ENCODE peak calls at places on chromosomes 4 and X, in four cellular contexts. One of them, this sample, is unnamed.

GRCh38 chrX:115357316-115357715 is 67.8 kb downstream of the LUZP4 start:
- DNase-seq in heart left ventricle: no peak
- DNase-seq in astrocyte of the spinal cord: no peak
- DNase-seq in kidney epithelial cell: no peak
- DNase-seq in this sample: no peak

GRCh38 chr4:123479944-123480343 is 83.3 kb downstream of the SPRY1 start:
- DNase-seq in kidney epithelial cell: no peak
- DNase-seq in heart left ventricle: no peak
- DNase-seq in astrocyte of the spinal cord: no peak
- DNase-seq in this sample: no peak

GRCh38 chrX:8987672-8988250 is 46.2 kb downstream of the FAM9B start:
- DNase-seq in kidney epithelial cell: no peak
- DNase-seq in heart left ventricle: no peak
- DNase-seq in astrocyte of the spinal cord: no peak
- DNase-seq in this sample: no peak

GRCh38 chr4:40915318-40916217 is 165.8 kb downstream of the NSUN7 start:
- DNase-seq in astrocyte of the spinal cord: peak
- DNase-seq in kidney epithelial cell: peak
- DNase-seq in heart left ventricle: no peak
- DNase-seq in this sample: no peak

GRCh38 chr4:76195326-76195725 is 18.3 kb downstream of the SCARB2 start:
- DNase-seq in kidney epithelial cell: no peak
- DNase-seq in heart left ventricle: no peak
- DNase-seq in astrocyte of the spinal cord: peak
- DNase-seq in this sample: no peak

GRCh38 chrX:150841466-150842197 is 56.8 kb downstream of the CD99L2 start:
- DNase-seq in heart left ventricle: no peak
- DNase-seq in kidney epithelial cell: no peak
- DNase-seq in astrocyte of the spinal cord: peak
- DNase-seq in this sample: peak

GRCh38 chr4:139458543-139458942 is 4.6 kb downstream of the RAB33B start:
- DNase-seq in astrocyte of the spinal cord: no peak
- DNase-seq in heart left ventricle: no peak
- DNase-seq in kidney epithelial cell: no peak
- DNase-seq in this sample: no peak

GRCh38 chrX:73850124-73851013 is 287.4 kb downstream of the CHIC1 start:
- DNase-seq in astrocyte of the spinal cord: peak
- DNase-seq in kidney epithelial cell: no peak
- DNase-seq in heart left ventricle: no peak
- DNase-seq in this sample: no peak

GRCh38 chr4:134906404-134907023 is 704.9 kb upstream of the PABPC4L start:
- DNase-seq in astrocyte of the spinal cord: peak
- DNase-seq in heart left ventricle: no peak
- DNase-seq in kidney epithelial cell: no peak
- DNase-seq in this sample: no peak

GRCh38 chr4:113540859-113541258 is 220.7 kb downstream of the CAMK2D start:
- DNase-seq in heart left ventricle: peak
- DNase-seq in astrocyte of the spinal cord: peak
- DNase-seq in kidney epithelial cell: no peak
- DNase-seq in this sample: no peak

GRCh38 chrX:56564182-56564885 is 907 bp downstream of the UBQLN2 start:
- DNase-seq in heart left ventricle: peak
- DNase-seq in kidney epithelial cell: peak
- DNase-seq in astrocyte of the spinal cord: peak
- DNase-seq in this sample: no peak

GRCh38 chrX:2732649-2733048 is 19.2 kb upstream of the XG start:
- DNase-seq in heart left ventricle: no peak
- DNase-seq in kidney epithelial cell: no peak
- DNase-seq in astrocyte of the spinal cord: no peak
- DNase-seq in this sample: no peak

GRCh38 chrX:26442340-26442739 is 226.4 kb downstream of the MAGEB5 start:
- DNase-seq in kidney epithelial cell: no peak
- DNase-seq in heart left ventricle: no peak
- DNase-seq in astrocyte of the spinal cord: peak
- DNase-seq in this sample: no peak

GRCh38 chrX:103396186-103396585 is 19.8 kb downstream of the BEX3 start:
- DNase-seq in astrocyte of the spinal cord: peak
- DNase-seq in heart left ventricle: no peak
- DNase-seq in kidney epithelial cell: no peak
- DNase-seq in this sample: no peak

GRCh38 chr4:169143335-169143734 is 127.4 kb downstream of the SH3RF1 start:
- DNase-seq in astrocyte of the spinal cord: no peak
- DNase-seq in kidney epithelial cell: peak
- DNase-seq in heart left ventricle: no peak
- DNase-seq in this sample: no peak

This sample was measured in non-pigmented ciliary epithelial cell.